ENCODE peak calls at places on chromosomes 11 and 22, in six cellular contexts. One of them, this sample, is unnamed.

GRCh38 chr11:102798012-102798746 is at the start of gene MMP1:
- DNase-seq in NCI-H748 treated with DMSO at 0.1 percent for 48 hours: no peak
- DNase-seq in head of caudate nucleus: no peak
- DNase-seq in neural crest cell: no peak
- DNase-seq in renal cortical epithelial cell: peak
- DNase-seq in effector CD4-positive, alpha-beta T cell: no peak
- DNase-seq in this sample: no peak

GRCh38 chr22:27802389-27803079 is 978 bp upstream of the MN1 start:
- DNase-seq in head of caudate nucleus: no peak
- DNase-seq in effector CD4-positive, alpha-beta T cell: no peak
- DNase-seq in neural crest cell: no peak
- DNase-seq in renal cortical epithelial cell: no peak
- DNase-seq in NCI-H748 treated with DMSO at 0.1 percent for 48 hours: no peak
- DNase-seq in this sample: peak

GRCh38 chr11:5007561-5007960 is 12.9 kb downstream of the OR51L1 start:
- DNase-seq in neural crest cell: no peak
- DNase-seq in renal cortical epithelial cell: no peak
- DNase-seq in NCI-H748 treated with DMSO at 0.1 percent for 48 hours: no peak
- DNase-seq in head of caudate nucleus: no peak
- DNase-seq in effector CD4-positive, alpha-beta T cell: no peak
- DNase-seq in this sample: no peak

GRCh38 chr22:48345631-48346030 is 1482.0 kb downstream of the BRD1 start:
- DNase-seq in renal cortical epithelial cell: no peak
- DNase-seq in neural crest cell: no peak
- DNase-seq in effector CD4-positive, alpha-beta T cell: no peak
- DNase-seq in NCI-H748 treated with DMSO at 0.1 percent for 48 hours: no peak
- DNase-seq in head of caudate nucleus: peak
- DNase-seq in this sample: no peak

GRCh38 chr11:62402226-62402625 is 16.6 kb upstream of the SCGB1A1 start:
- DNase-seq in NCI-H748 treated with DMSO at 0.1 percent for 48 hours: no peak
- DNase-seq in neural crest cell: no peak
- DNase-seq in head of caudate nucleus: no peak
- DNase-seq in effector CD4-positive, alpha-beta T cell: peak
- DNase-seq in renal cortical epithelial cell: no peak
- DNase-seq in this sample: peak

GRCh38 chr11:7353100-7353499 is 101.4 kb downstream of the SYT9 start:
- DNase-seq in effector CD4-positive, alpha-beta T cell: no peak
- DNase-seq in head of caudate nucleus: no peak
- DNase-seq in NCI-H748 treated with DMSO at 0.1 percent for 48 hours: no peak
- DNase-seq in neural crest cell: peak
- DNase-seq in renal cortical epithelial cell: peak
- DNase-seq in this sample: peak

GRCh38 chr11:61963282-61964057 is 4.0 kb downstream of the FTH1 start:
- DNase-seq in effector CD4-positive, alpha-beta T cell: no peak
- DNase-seq in neural crest cell: no peak
- DNase-seq in head of caudate nucleus: peak
- DNase-seq in NCI-H748 treated with DMSO at 0.1 percent for 48 hours: no peak
- DNase-seq in renal cortical epithelial cell: peak
- DNase-seq in this sample: peak

GRCh38 chr11:126156814-126157213 is 54.6 kb downstream of the RPUSD4 start:
- DNase-seq in effector CD4-positive, alpha-beta T cell: no peak
- DNase-seq in renal cortical epithelial cell: no peak
- DNase-seq in neural crest cell: no peak
- DNase-seq in head of caudate nucleus: no peak
- DNase-seq in NCI-H748 treated with DMSO at 0.1 percent for 48 hours: no peak
- DNase-seq in this sample: no peak

GRCh38 chr22:30435674-30436126 is 10.1 kb downstream of the MTFP1 start:
- DNase-seq in neural crest cell: no peak
- DNase-seq in head of caudate nucleus: no peak
- DNase-seq in NCI-H748 treated with DMSO at 0.1 percent for 48 hours: no peak
- DNase-seq in renal cortical epithelial cell: no peak
- DNase-seq in effector CD4-positive, alpha-beta T cell: peak
- DNase-seq in this sample: peak

GRCh38 chr11:102269927-102270326 is 47.4 kb upstream of the BIRC3 start:
- DNase-seq in NCI-H748 treated with DMSO at 0.1 percent for 48 hours: no peak
- DNase-seq in effector CD4-positive, alpha-beta T cell: no peak
- DNase-seq in head of caudate nucleus: no peak
- DNase-seq in neural crest cell: no peak
- DNase-seq in renal cortical epithelial cell: peak
- DNase-seq in this sample: no peak

GRCh38 chr22:35418088-35418487 is 18.1 kb downstream of the MCM5 start:
- DNase-seq in neural crest cell: no peak
- DNase-seq in NCI-H748 treated with DMSO at 0.1 percent for 48 hours: no peak
- DNase-seq in renal cortical epithelial cell: peak
- DNase-seq in effector CD4-positive, alpha-beta T cell: no peak
- DNase-seq in head of caudate nucleus: no peak
- DNase-seq in this sample: no peak

GRCh38 chr11:62030071-62030684 is 62.7 kb upstream of the FTH1 start:
- DNase-seq in head of caudate nucleus: no peak
- DNase-seq in neural crest cell: no peak
- DNase-seq in renal cortical epithelial cell: no peak
- DNase-seq in effector CD4-positive, alpha-beta T cell: no peak
- DNase-seq in NCI-H748 treated with DMSO at 0.1 percent for 48 hours: no peak
- DNase-seq in this sample: no peak

GRCh38 chr11:678297-678696 is 16.7 kb downstream of the DEAF1 start:
- DNase-seq in neural crest cell: no peak
- DNase-seq in head of caudate nucleus: no peak
- DNase-seq in renal cortical epithelial cell: no peak
- DNase-seq in NCI-H748 treated with DMSO at 0.1 percent for 48 hours: no peak
- DNase-seq in effector CD4-positive, alpha-beta T cell: no peak
- DNase-seq in this sample: no peak

GRCh38 chr22:39178206-39179111 is 26.0 kb upstream of the CBX7 start:
- DNase-seq in neural crest cell: no peak
- DNase-seq in NCI-H748 treated with DMSO at 0.1 percent for 48 hours: no peak
- DNase-seq in effector CD4-positive, alpha-beta T cell: no peak
- DNase-seq in head of caudate nucleus: no peak
- DNase-seq in renal cortical epithelial cell: no peak
- DNase-seq in this sample: no peak

GRCh38 chr11:44224867-44225501 is 85.0 kb downstream of the ALX4 start:
- DNase-seq in neural crest cell: no peak
- DNase-seq in head of caudate nucleus: no peak
- DNase-seq in effector CD4-positive, alpha-beta T cell: no peak
- DNase-seq in renal cortical epithelial cell: no peak
- DNase-seq in NCI-H748 treated with DMSO at 0.1 percent for 48 hours: no peak
- DNase-seq in this sample: no peak

GRCh38 chr11:47453365-47453764 is 4.4 kb upstream of the RAPSN start:
- DNase-seq in head of caudate nucleus: no peak
- DNase-seq in effector CD4-positive, alpha-beta T cell: no peak
- DNase-seq in neural crest cell: no peak
- DNase-seq in NCI-H748 treated with DMSO at 0.1 percent for 48 hours: no peak
- DNase-seq in renal cortical epithelial cell: no peak
- DNase-seq in this sample: no peak

GRCh38 chr11:284081-285020 is 4.6 kb upstream of the PGGHG start:
- DNase-seq in effector CD4-positive, alpha-beta T cell: no peak
- DNase-seq in NCI-H748 treated with DMSO at 0.1 percent for 48 hours: no peak
- DNase-seq in head of caudate nucleus: no peak
- DNase-seq in neural crest cell: no peak
- DNase-seq in renal cortical epithelial cell: no peak
- DNase-seq in this sample: no peak

GRCh38 chr22:24392218-24392931 is 35.0 kb upstream of the ADORA2A start:
- DNase-seq in head of caudate nucleus: no peak
- DNase-seq in neural crest cell: no peak
- DNase-seq in effector CD4-positive, alpha-beta T cell: no peak
- DNase-seq in renal cortical epithelial cell: no peak
- DNase-seq in NCI-H748 treated with DMSO at 0.1 percent for 48 hours: peak
- DNase-seq in this sample: no peak

GRCh38 chr22:22813126-22814075 is 74.2 kb upstream of the IGLL5 start:
- DNase-seq in NCI-H748 treated with DMSO at 0.1 percent for 48 hours: no peak
- DNase-seq in neural crest cell: no peak
- DNase-seq in effector CD4-positive, alpha-beta T cell: no peak
- DNase-seq in head of caudate nucleus: no peak
- DNase-seq in renal cortical epithelial cell: no peak
- DNase-seq in this sample: no peak

GRCh38 chr22:45995405-45996101 is 18.6 kb upstream of the WNT7B start:
- DNase-seq in neural crest cell: no peak
- DNase-seq in effector CD4-positive, alpha-beta T cell: no peak
- DNase-seq in NCI-H748 treated with DMSO at 0.1 percent for 48 hours: no peak
- DNase-seq in renal cortical epithelial cell: no peak
- DNase-seq in head of caudate nucleus: no peak
- DNase-seq in this sample: no peak

GRCh38 chr11:86172894-86173293 is 71.7 kb upstream of the EED start:
- DNase-seq in neural crest cell: no peak
- DNase-seq in renal cortical epithelial cell: peak
- DNase-seq in head of caudate nucleus: no peak
- DNase-seq in NCI-H748 treated with DMSO at 0.1 percent for 48 hours: no peak
- DNase-seq in effector CD4-positive, alpha-beta T cell: no peak
- DNase-seq in this sample: no peak

GRCh38 chr11:103601230-103601846 is 435.1 kb upstream of the DDI1 start:
- DNase-seq in NCI-H748 treated with DMSO at 0.1 percent for 48 hours: peak
- DNase-seq in head of caudate nucleus: no peak
- DNase-seq in renal cortical epithelial cell: peak
- DNase-seq in neural crest cell: peak
- DNase-seq in effector CD4-positive, alpha-beta T cell: no peak
- DNase-seq in this sample: peak

GRCh38 chr11:108483163-108483562 is 15.0 kb downstream of the POGLUT3 start:
- DNase-seq in head of caudate nucleus: no peak
- DNase-seq in renal cortical epithelial cell: peak
- DNase-seq in neural crest cell: no peak
- DNase-seq in NCI-H748 treated with DMSO at 0.1 percent for 48 hours: no peak
- DNase-seq in effector CD4-positive, alpha-beta T cell: no peak
- DNase-seq in this sample: no peak

GRCh38 chr11:73386026-73386425 is 9.8 kb downstream of the RELT start:
- DNase-seq in effector CD4-positive, alpha-beta T cell: no peak
- DNase-seq in head of caudate nucleus: no peak
- DNase-seq in renal cortical epithelial cell: no peak
- DNase-seq in NCI-H748 treated with DMSO at 0.1 percent for 48 hours: no peak
- DNase-seq in neural crest cell: no peak
- DNase-seq in this sample: peak

GRCh38 chr11:96905663-96906062 is 515.9 kb downstream of the JRKL start:
- DNase-seq in effector CD4-positive, alpha-beta T cell: no peak
- DNase-seq in renal cortical epithelial cell: no peak
- DNase-seq in neural crest cell: no peak
- DNase-seq in head of caudate nucleus: no peak
- DNase-seq in NCI-H748 treated with DMSO at 0.1 percent for 48 hours: no peak
- DNase-seq in this sample: no peak

GRCh38 chr11:74611369-74611861 is 19.0 kb downstream of the POLD3 start:
- DNase-seq in NCI-H748 treated with DMSO at 0.1 percent for 48 hours: no peak
- DNase-seq in neural crest cell: no peak
- DNase-seq in effector CD4-positive, alpha-beta T cell: no peak
- DNase-seq in renal cortical epithelial cell: peak
- DNase-seq in head of caudate nucleus: no peak
- DNase-seq in this sample: no peak

GRCh38 chr11:114056409-114056808 is 3.1 kb upstream of the ZBTB16 start:
- DNase-seq in effector CD4-positive, alpha-beta T cell: no peak
- DNase-seq in head of caudate nucleus: no peak
- DNase-seq in renal cortical epithelial cell: no peak
- DNase-seq in neural crest cell: no peak
- DNase-seq in NCI-H748 treated with DMSO at 0.1 percent for 48 hours: no peak
- DNase-seq in this sample: no peak

GRCh38 chr11:43944761-43945311 is 2.4 kb downstream of the C11orf96 start:
- DNase-seq in NCI-H748 treated with DMSO at 0.1 percent for 48 hours: peak
- DNase-seq in renal cortical epithelial cell: no peak
- DNase-seq in head of caudate nucleus: peak
- DNase-seq in neural crest cell: no peak
- DNase-seq in effector CD4-positive, alpha-beta T cell: peak
- DNase-seq in this sample: peak

GRCh38 chr11:129143335-129143734 is 48.8 kb downstream of the ARHGAP32 start:
- DNase-seq in neural crest cell: peak
- DNase-seq in renal cortical epithelial cell: peak
- DNase-seq in head of caudate nucleus: peak
- DNase-seq in effector CD4-positive, alpha-beta T cell: no peak
- DNase-seq in NCI-H748 treated with DMSO at 0.1 percent for 48 hours: no peak
- DNase-seq in this sample: no peak

GRCh38 chr11:73597340-73597955 is 464 bp downstream of the FAM168A start:
- DNase-seq in neural crest cell: no peak
- DNase-seq in effector CD4-positive, alpha-beta T cell: no peak
- DNase-seq in head of caudate nucleus: no peak
- DNase-seq in renal cortical epithelial cell: no peak
- DNase-seq in NCI-H748 treated with DMSO at 0.1 percent for 48 hours: no peak
- DNase-seq in this sample: no peak

GRCh38 chr11:70399681-70400112 is 1.4 kb downstream of the CTTN start:
- DNase-seq in head of caudate nucleus: peak
- DNase-seq in neural crest cell: no peak
- DNase-seq in NCI-H748 treated with DMSO at 0.1 percent for 48 hours: no peak
- DNase-seq in effector CD4-positive, alpha-beta T cell: no peak
- DNase-seq in renal cortical epithelial cell: peak
- DNase-seq in this sample: no peak

This sample was measured in B cell.